ENCODE peak calls at places on chromosomes 1 and 21, in six cellular contexts. T is CD8-positive, alpha-beta T cell; W is mesendoderm; S is SK-N-SH; V is heart left ventricle; E is breast epithelium. C is an unnamed sample.

GRCh38 chr1:90721210-90722194 is 4.4 kb upstream of the BARHL2 start:
- DNase-seq in S (peak; percentile 81), V (no peak), T (no peak), E (no peak), W (peak; percentile 87), C (no peak)

GRCh38 chr21:35207322-35207721 is 158.2 kb upstream of the RUNX1 start:
- DNase-seq in E (no peak), V (no peak), T (no peak), S (no peak), W (no peak), C (no peak)

GRCh38 chr21:36027352-36027751 is 33.0 kb downstream of the SETD4 start:
- DNase-seq in S (no peak), T (no peak), V (no peak), W (no peak), E (no peak), C (no peak)

GRCh38 chr1:201538618-201539551 is at the start of gene NAV1:
- DNase-seq in T (no peak), V (peak; percentile 77), E (peak; percentile 62), W (peak; percentile 85), S (peak; percentile 90), C (no peak)

GRCh38 chr1:2121071-2121691 is 71.0 kb downstream of the PRKCZ start:
- DNase-seq in W (no peak), S (no peak), E (no peak), T (no peak), V (no peak), C (no peak)

GRCh38 chr1:117673405-117673804 is 67.6 kb downstream of the TENT5C start:
- DNase-seq in T (no peak), W (no peak), V (no peak), E (no peak), S (no peak), C (no peak)

GRCh38 chr1:16076003-16076870 is 2.8 kb upstream of the FAM131C start:
- DNase-seq in T (no peak), W (peak; percentile 54), V (peak; percentile 44), E (no peak), S (no peak), C (no peak)

GRCh38 chr1:236523704-236524141 is at the start of gene LGALS8:
- DNase-seq in T (peak; percentile 76), E (peak; percentile 84), W (peak; percentile 58), V (peak; percentile 93), S (peak; percentile 93), C (peak; percentile 97)

GRCh38 chr1:211135342-211135950 is 1.5 kb upstream of the KCNH1 start:
- DNase-seq in S (peak; percentile 47), V (no peak), T (no peak), E (no peak), W (peak; percentile 75), C (no peak)

GRCh38 chr21:34274001-34274400 is 89.8 kb upstream of the KCNE2 start:
- DNase-seq in E (no peak), S (no peak), V (no peak), W (no peak), T (no peak), C (no peak)

GRCh38 chr1:15090373-15090772 is 63.2 kb upstream of the TMEM51 start:
- DNase-seq in S (no peak), E (peak; percentile 87), V (peak; percentile 20), T (no peak), W (peak; percentile 94), C (no peak)

GRCh38 chr21:27649323-27649722 is 682.4 kb upstream of the ADAMTS5 start:
- DNase-seq in S (no peak), T (no peak), V (no peak), W (no peak), E (no peak), C (no peak)

DNA sequence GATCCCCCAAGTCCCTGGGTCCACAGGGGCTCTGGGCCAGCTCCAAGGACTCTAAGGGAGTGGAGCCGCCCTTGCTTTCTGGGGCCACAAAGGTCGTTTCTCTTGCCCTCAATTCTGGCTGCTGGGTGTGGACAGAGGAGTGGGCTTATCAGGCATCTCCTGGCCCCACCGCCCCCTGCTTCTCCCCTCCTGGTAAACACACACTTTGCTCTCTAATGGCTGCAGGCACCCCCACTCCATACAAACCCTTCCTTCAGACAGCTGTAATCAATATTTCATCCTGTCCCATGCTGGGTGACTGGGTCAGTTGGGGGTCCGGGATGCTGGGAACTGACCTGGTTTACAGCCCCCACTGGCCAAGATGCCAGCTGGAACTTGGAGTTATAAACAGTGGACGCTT is 67.5 kb downstream of the PRDM16 start:
- DNase-seq in S (no peak), E (no peak), W (no peak), V (no peak), T (no peak), C (no peak)
- H3K27me3 ChIP-seq in S (peaks cover 15% of the 10 kb centered on the region), E (no peaks in the 10 kb centered on the region), W (no peaks in the 10 kb centered on the region), V (no peaks in the 10 kb centered on the region), T (no peaks in the 10 kb centered on the region), C (no peaks in the 10 kb centered on the region)

DNA sequence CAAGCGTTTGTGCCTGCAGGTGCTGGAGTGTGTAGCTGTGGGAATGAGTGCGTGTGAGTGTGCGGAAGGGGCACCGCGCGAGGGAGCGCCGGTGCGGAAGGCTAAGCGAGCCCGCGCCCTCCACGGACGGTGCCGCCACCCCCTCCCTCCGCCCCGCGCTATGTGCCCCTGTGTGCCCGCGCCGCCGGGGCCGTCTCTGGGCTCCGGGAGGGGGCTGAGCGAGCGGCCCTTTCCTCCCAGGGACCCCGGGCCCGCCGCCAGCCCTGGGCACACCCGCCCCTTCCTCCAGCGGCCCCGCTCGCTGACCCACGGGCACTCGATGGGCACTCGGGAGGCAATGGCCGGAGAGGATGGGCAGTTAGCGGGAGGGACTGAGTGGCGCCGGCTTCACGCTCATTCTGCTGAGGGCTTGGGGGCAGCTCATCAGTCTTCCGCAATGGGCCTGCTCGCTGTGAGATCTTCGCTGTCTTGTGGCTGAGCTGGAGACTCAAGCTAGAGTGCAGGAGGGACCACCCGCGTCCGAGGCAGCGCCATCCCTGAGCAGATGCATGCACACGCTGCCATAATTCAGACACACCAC is 8.6 kb upstream of the ADGRB2 start:
- DNase-seq in E (no peak), W (no peak), S (no peak), T (no peak), V (no peak), C (no peak)
- H3K27me3 ChIP-seq in E (no peaks in the 10 kb centered on the region), W (peaks cover 15% of the 10 kb centered on the region), S (no peaks in the 10 kb centered on the region), T (no peaks in the 10 kb centered on the region), V (peaks cover 38% of the 10 kb centered on the region), C (peaks cover 16% of the 10 kb centered on the region)

DNA sequence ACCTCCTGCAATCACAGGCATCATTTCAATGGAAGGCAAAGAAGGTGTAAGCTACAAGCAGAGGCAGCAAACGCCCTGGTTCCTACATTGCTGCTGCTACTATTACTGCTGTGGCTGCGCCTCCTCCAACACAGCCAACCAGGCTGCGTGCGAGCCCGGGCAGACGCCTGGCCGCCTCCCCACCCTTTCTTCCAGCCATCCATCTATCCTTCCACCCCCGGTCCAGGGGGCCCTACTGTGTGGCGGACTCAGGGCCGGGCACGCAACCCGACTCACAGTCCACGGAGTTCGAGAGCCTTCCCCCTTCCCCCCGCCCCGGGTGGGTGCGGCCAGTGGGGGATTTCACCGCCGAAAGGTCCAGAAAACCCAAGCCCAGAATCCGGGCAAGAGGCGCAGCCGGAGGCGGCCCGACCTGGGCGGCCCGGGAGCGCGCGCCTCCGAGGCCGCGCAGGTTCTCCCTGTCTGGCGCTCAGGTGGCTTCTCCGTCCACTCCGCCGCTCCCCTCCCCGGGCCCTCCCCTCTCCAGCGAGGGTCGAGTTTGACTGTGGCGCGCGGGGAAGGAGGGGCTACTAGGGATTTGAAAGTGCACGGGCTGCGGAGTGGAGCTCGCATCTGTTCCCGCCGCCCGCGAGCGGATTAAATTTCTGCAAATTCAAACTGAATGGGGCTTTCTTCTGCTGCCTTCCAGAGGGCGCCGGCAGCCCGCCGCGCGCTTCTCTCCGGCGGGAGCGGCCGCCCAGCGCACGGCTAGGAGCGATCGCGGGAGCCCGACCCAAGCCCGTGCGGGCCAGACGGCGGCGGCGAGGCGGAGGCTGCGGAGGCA is at the start of gene HUNK:
- DNase-seq in T (no peak), V (no peak), E (no peak), S (peak; percentile 84), W (peak; percentile 81), C (no peak)
- H3K27me3 ChIP-seq in T (peaks cover 14% of the 10 kb centered on the region), V (peaks cover 25% of the 10 kb centered on the region), E (no peaks in the 10 kb centered on the region), S (peaks cover 5% of the 10 kb centered on the region), W (no peaks in the 10 kb centered on the region), C (peaks cover 16% of the 10 kb centered on the region)

DNA sequence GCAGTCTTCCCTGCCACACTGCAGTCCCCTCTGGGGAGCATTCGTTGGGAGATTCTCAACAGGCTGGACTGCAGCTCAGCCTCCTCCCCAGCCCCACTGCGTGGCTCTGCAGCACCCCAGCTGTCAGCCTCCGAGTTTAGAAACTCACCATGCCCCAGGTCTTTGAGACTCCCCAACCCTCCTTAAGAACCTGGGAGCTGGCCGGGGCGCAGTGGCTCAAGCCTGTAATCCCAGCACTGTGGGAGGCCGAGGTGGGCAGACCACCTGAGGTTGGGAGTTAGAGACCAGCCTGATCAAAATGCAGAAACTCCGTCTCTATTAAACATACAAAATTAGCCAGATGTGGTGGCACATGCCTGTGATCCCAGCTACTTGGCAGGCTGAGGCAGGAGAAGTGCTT is 5.4 kb downstream of the OLIG2 start:
- DNase-seq in T (no peak), V (no peak), S (no peak), E (no peak), W (no peak), C (no peak)
- H3K27me3 ChIP-seq in T (peaks cover 34% of the 10 kb centered on the region), V (peaks cover 90% of the 10 kb centered on the region), S (peaks cover 82% of the 10 kb centered on the region), E (peaks cover 3% of the 10 kb centered on the region), W (peaks cover 83% of the 10 kb centered on the region), C (no peaks in the 10 kb centered on the region)

GRCh38 chr1:98908980-98909379 is 95.7 kb downstream of the PLPPR5 start:
- DNase-seq in V (no peak), T (no peak), E (no peak), S (no peak), W (no peak), C (no peak)
- H3K27me3 ChIP-seq in V (no peaks in the 10 kb centered on the region), T (no peaks in the 10 kb centered on the region), E (no peaks in the 10 kb centered on the region), S (no peaks in the 10 kb centered on the region), W (no peaks in the 10 kb centered on the region), C (no peaks in the 10 kb centered on the region)

DNA sequence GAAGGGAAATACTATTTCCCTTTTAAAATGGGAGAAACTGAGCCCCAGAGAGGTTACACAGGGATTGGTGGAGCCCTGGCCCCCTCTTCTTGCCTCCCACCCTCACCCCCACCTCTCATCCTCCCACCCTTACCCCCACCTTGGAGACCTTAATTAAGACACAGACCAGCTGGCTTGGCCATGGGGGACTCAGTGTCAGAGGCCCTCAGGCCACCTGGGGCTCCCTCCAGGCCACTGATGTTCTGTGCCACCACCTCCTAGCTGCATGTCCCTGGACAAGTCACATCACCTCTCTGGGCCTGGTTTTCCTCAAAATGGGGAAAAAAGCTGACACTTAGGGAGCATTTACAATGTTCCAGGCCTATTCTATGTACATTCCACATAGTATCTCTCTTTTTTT is 51.5 kb downstream of the SDC3 start:
- DNase-seq in V (no peak), S (no peak), W (no peak), T (no peak), E (no peak), C (no peak)
- H3K27me3 ChIP-seq in V (no peaks in the 10 kb centered on the region), S (no peaks in the 10 kb centered on the region), W (no peaks in the 10 kb centered on the region), T (no peaks in the 10 kb centered on the region), E (no peaks in the 10 kb centered on the region), C (no peaks in the 10 kb centered on the region)

GRCh38 chr1:4087530-4088420 is 187.7 kb upstream of the C1orf174 start:
- DNase-seq in E (peak; percentile 19), W (no peak), T (no peak), S (no peak), V (no peak), C (no peak)

GRCh38 chr1:4086921-4087320 is 186.8 kb upstream of the C1orf174 start:
- DNase-seq in V (no peak), T (no peak), E (peak; percentile 24), W (no peak), S (no peak), C (no peak)

GRCh38 chr1:4084446-4084845 is 184.4 kb upstream of the C1orf174 start:
- DNase-seq in E (peak; percentile 19), T (no peak), W (no peak), V (no peak), S (no peak), C (no peak)

GRCh38 chr1:4084896-4085295 is 184.8 kb upstream of the C1orf174 start:
- DNase-seq in V (no peak), T (no peak), E (peak; percentile 1), W (no peak), S (no peak), C (no peak)

GRCh38 chr1:4086085-4086850 is 186.2 kb upstream of the C1orf174 start:
- DNase-seq in E (peak; percentile 35), V (no peak), S (peak; percentile 56), W (no peak), T (no peak), C (no peak)
- H3K27me3 ChIP-seq in E (no peaks in the 10 kb centered on the region), V (no peaks in the 10 kb centered on the region), S (no peaks in the 10 kb centered on the region), W (no peaks in the 10 kb centered on the region), T (no peaks in the 10 kb centered on the region), C (peaks cover 76% of the 10 kb centered on the region)

C was measured in esophagus muscularis mucosa.